ENCODE peak calls at places on chromosome 15, in eight cellular contexts. One of them, this sample, is unnamed.

GRCh38 chr15:31256385-31257265 is 70.0 kb upstream of the KLF13 start:
- DNase-seq in CD4-positive, alpha-beta T cell: no peak
- DNase-seq in mucosa of descending colon: no peak
- DNase-seq in A549: no peak
- DNase-seq in astrocyte of the spinal cord: no peak
- DNase-seq in lower lobe of right lung: no peak
- DNase-seq in AG09309: no peak
- DNase-seq in uterus: no peak
- DNase-seq in this sample: no peak

GRCh38 chr15:68337826-68338225 is 60.3 kb downstream of the FEM1B start:
- DNase-seq in CD4-positive, alpha-beta T cell: no peak
- DNase-seq in AG09309: no peak
- DNase-seq in astrocyte of the spinal cord: no peak
- DNase-seq in mucosa of descending colon: no peak
- DNase-seq in lower lobe of right lung: no peak
- DNase-seq in uterus: peak
- DNase-seq in A549: no peak
- DNase-seq in this sample: no peak

GRCh38 chr15:82750831-82751181 is 41.1 kb upstream of the AP3B2 start:
- DNase-seq in uterus: no peak
- DNase-seq in CD4-positive, alpha-beta T cell: no peak
- DNase-seq in lower lobe of right lung: no peak
- DNase-seq in mucosa of descending colon: no peak
- DNase-seq in AG09309: no peak
- DNase-seq in A549: peak
- DNase-seq in astrocyte of the spinal cord: peak
- DNase-seq in this sample: no peak

GRCh38 chr15:38079236-38079635 is 144.8 kb downstream of the TMCO5A start:
- DNase-seq in mucosa of descending colon: no peak
- DNase-seq in CD4-positive, alpha-beta T cell: no peak
- DNase-seq in uterus: no peak
- DNase-seq in A549: no peak
- DNase-seq in AG09309: no peak
- DNase-seq in lower lobe of right lung: no peak
- DNase-seq in astrocyte of the spinal cord: no peak
- DNase-seq in this sample: no peak

GRCh38 chr15:32691316-32692032 is 26.3 kb upstream of the GREM1 start:
- DNase-seq in mucosa of descending colon: no peak
- DNase-seq in lower lobe of right lung: no peak
- DNase-seq in CD4-positive, alpha-beta T cell: no peak
- DNase-seq in AG09309: no peak
- DNase-seq in astrocyte of the spinal cord: no peak
- DNase-seq in A549: no peak
- DNase-seq in uterus: no peak
- DNase-seq in this sample: no peak

GRCh38 chr15:89023311-89023961 is 64.8 kb upstream of the ABHD2 start:
- DNase-seq in uterus: no peak
- DNase-seq in mucosa of descending colon: no peak
- DNase-seq in AG09309: no peak
- DNase-seq in A549: no peak
- DNase-seq in lower lobe of right lung: no peak
- DNase-seq in astrocyte of the spinal cord: no peak
- DNase-seq in CD4-positive, alpha-beta T cell: no peak
- DNase-seq in this sample: no peak

GRCh38 chr15:85149460-85150129 is 167.9 kb downstream of the PDE8A start:
- DNase-seq in AG09309: peak
- DNase-seq in mucosa of descending colon: no peak
- DNase-seq in astrocyte of the spinal cord: no peak
- DNase-seq in A549: no peak
- DNase-seq in lower lobe of right lung: no peak
- DNase-seq in uterus: no peak
- DNase-seq in CD4-positive, alpha-beta T cell: no peak
- DNase-seq in this sample: no peak

GRCh38 chr15:70569139-70569717 is 194.1 kb downstream of the UACA start:
- DNase-seq in AG09309: peak
- DNase-seq in astrocyte of the spinal cord: peak
- DNase-seq in uterus: peak
- DNase-seq in A549: peak
- DNase-seq in lower lobe of right lung: no peak
- DNase-seq in mucosa of descending colon: no peak
- DNase-seq in CD4-positive, alpha-beta T cell: no peak
- DNase-seq in this sample: no peak

GRCh38 chr15:29123991-29124390 is 145.6 kb downstream of the NSMCE3 start:
- DNase-seq in mucosa of descending colon: no peak
- DNase-seq in astrocyte of the spinal cord: no peak
- DNase-seq in A549: no peak
- DNase-seq in AG09309: no peak
- DNase-seq in lower lobe of right lung: peak
- DNase-seq in uterus: no peak
- DNase-seq in CD4-positive, alpha-beta T cell: no peak
- DNase-seq in this sample: no peak

GRCh38 chr15:58518626-58519025 is 86.8 kb downstream of the LIPC start:
- DNase-seq in lower lobe of right lung: no peak
- DNase-seq in CD4-positive, alpha-beta T cell: no peak
- DNase-seq in AG09309: no peak
- DNase-seq in uterus: no peak
- DNase-seq in mucosa of descending colon: no peak
- DNase-seq in A549: no peak
- DNase-seq in astrocyte of the spinal cord: no peak
- DNase-seq in this sample: no peak

GRCh38 chr15:85772668-85773067 is 22.1 kb downstream of the KLHL25 start:
- DNase-seq in CD4-positive, alpha-beta T cell: no peak
- DNase-seq in mucosa of descending colon: no peak
- DNase-seq in AG09309: no peak
- DNase-seq in A549: no peak
- DNase-seq in astrocyte of the spinal cord: no peak
- DNase-seq in uterus: no peak
- DNase-seq in lower lobe of right lung: no peak
- DNase-seq in this sample: no peak

GRCh38 chr15:89674526-89674925 is 4.6 kb downstream of the PLIN1 start:
- DNase-seq in AG09309: no peak
- DNase-seq in uterus: no peak
- DNase-seq in CD4-positive, alpha-beta T cell: no peak
- DNase-seq in mucosa of descending colon: no peak
- DNase-seq in lower lobe of right lung: no peak
- DNase-seq in astrocyte of the spinal cord: no peak
- DNase-seq in A549: no peak
- DNase-seq in this sample: no peak

GRCh38 chr15:67761343-67761742 is 64.0 kb upstream of the SKOR1 start:
- DNase-seq in astrocyte of the spinal cord: no peak
- DNase-seq in CD4-positive, alpha-beta T cell: no peak
- DNase-seq in lower lobe of right lung: no peak
- DNase-seq in mucosa of descending colon: peak
- DNase-seq in A549: no peak
- DNase-seq in AG09309: no peak
- DNase-seq in uterus: no peak
- DNase-seq in this sample: no peak

GRCh38 chr15:89783111-89783860 is 7.2 kb downstream of the MESP2 start:
- DNase-seq in uterus: no peak
- DNase-seq in AG09309: peak
- DNase-seq in mucosa of descending colon: peak
- DNase-seq in astrocyte of the spinal cord: peak
- DNase-seq in A549: no peak
- DNase-seq in lower lobe of right lung: no peak
- DNase-seq in CD4-positive, alpha-beta T cell: no peak
- DNase-seq in this sample: no peak

GRCh38 chr15:61621146-61621545 is 392.0 kb upstream of the RORA start:
- DNase-seq in uterus: no peak
- DNase-seq in AG09309: no peak
- DNase-seq in A549: peak
- DNase-seq in lower lobe of right lung: no peak
- DNase-seq in CD4-positive, alpha-beta T cell: no peak
- DNase-seq in astrocyte of the spinal cord: no peak
- DNase-seq in mucosa of descending colon: peak
- DNase-seq in this sample: peak

GRCh38 chr15:59170998-59171397 is 35.6 kb upstream of the LDHAL6B start:
- DNase-seq in AG09309: no peak
- DNase-seq in lower lobe of right lung: no peak
- DNase-seq in A549: no peak
- DNase-seq in astrocyte of the spinal cord: no peak
- DNase-seq in uterus: no peak
- DNase-seq in CD4-positive, alpha-beta T cell: no peak
- DNase-seq in mucosa of descending colon: no peak
- DNase-seq in this sample: no peak

GRCh38 chr15:91508633-91509032 is 344.9 kb upstream of the SLCO3A1 start:
- DNase-seq in A549: no peak
- DNase-seq in CD4-positive, alpha-beta T cell: no peak
- DNase-seq in astrocyte of the spinal cord: peak
- DNase-seq in uterus: no peak
- DNase-seq in lower lobe of right lung: no peak
- DNase-seq in mucosa of descending colon: no peak
- DNase-seq in AG09309: no peak
- DNase-seq in this sample: no peak

GRCh38 chr15:59174846-59175831 is 31.5 kb upstream of the LDHAL6B start:
- DNase-seq in A549: peak
- DNase-seq in uterus: peak
- DNase-seq in AG09309: peak
- DNase-seq in mucosa of descending colon: peak
- DNase-seq in astrocyte of the spinal cord: peak
- DNase-seq in lower lobe of right lung: peak
- DNase-seq in CD4-positive, alpha-beta T cell: no peak
- DNase-seq in this sample: peak

GRCh38 chr15:78993931-78994530 is 49.2 kb upstream of the CTSH start:
- DNase-seq in lower lobe of right lung: peak
- DNase-seq in AG09309: no peak
- DNase-seq in CD4-positive, alpha-beta T cell: no peak
- DNase-seq in astrocyte of the spinal cord: no peak
- DNase-seq in A549: no peak
- DNase-seq in mucosa of descending colon: no peak
- DNase-seq in uterus: no peak
- DNase-seq in this sample: no peak

GRCh38 chr15:43488790-43489585 is 4.0 kb downstream of the TP53BP1 start:
- DNase-seq in mucosa of descending colon: peak
- DNase-seq in CD4-positive, alpha-beta T cell: no peak
- DNase-seq in astrocyte of the spinal cord: no peak
- DNase-seq in uterus: no peak
- DNase-seq in AG09309: no peak
- DNase-seq in A549: no peak
- DNase-seq in lower lobe of right lung: no peak
- DNase-seq in this sample: no peak

GRCh38 chr15:79918278-79918677 is 21.5 kb upstream of the MTHFS start:
- DNase-seq in uterus: no peak
- DNase-seq in A549: no peak
- DNase-seq in lower lobe of right lung: peak
- DNase-seq in mucosa of descending colon: no peak
- DNase-seq in AG09309: no peak
- DNase-seq in astrocyte of the spinal cord: no peak
- DNase-seq in CD4-positive, alpha-beta T cell: no peak
- DNase-seq in this sample: no peak

GRCh38 chr15:92595506-92596337 is 59.9 kb downstream of the FAM174B start:
- DNase-seq in lower lobe of right lung: no peak
- DNase-seq in astrocyte of the spinal cord: no peak
- DNase-seq in A549: no peak
- DNase-seq in CD4-positive, alpha-beta T cell: no peak
- DNase-seq in uterus: no peak
- DNase-seq in AG09309: no peak
- DNase-seq in mucosa of descending colon: no peak
- DNase-seq in this sample: no peak
- TF ChIP-seq CTCF in lower lobe of right lung: no peak
- TF ChIP-seq CTCF in astrocyte of the spinal cord: no peak
- TF ChIP-seq CTCF in A549: no peak
- TF ChIP-seq CTCF in CD4-positive, alpha-beta T cell: no peak
- TF ChIP-seq CTCF in uterus: no peak
- TF ChIP-seq CTCF in AG09309: no peak
- TF ChIP-seq CTCF in mucosa of descending colon: no peak
- TF ChIP-seq CTCF in this sample: no peak

DNA sequence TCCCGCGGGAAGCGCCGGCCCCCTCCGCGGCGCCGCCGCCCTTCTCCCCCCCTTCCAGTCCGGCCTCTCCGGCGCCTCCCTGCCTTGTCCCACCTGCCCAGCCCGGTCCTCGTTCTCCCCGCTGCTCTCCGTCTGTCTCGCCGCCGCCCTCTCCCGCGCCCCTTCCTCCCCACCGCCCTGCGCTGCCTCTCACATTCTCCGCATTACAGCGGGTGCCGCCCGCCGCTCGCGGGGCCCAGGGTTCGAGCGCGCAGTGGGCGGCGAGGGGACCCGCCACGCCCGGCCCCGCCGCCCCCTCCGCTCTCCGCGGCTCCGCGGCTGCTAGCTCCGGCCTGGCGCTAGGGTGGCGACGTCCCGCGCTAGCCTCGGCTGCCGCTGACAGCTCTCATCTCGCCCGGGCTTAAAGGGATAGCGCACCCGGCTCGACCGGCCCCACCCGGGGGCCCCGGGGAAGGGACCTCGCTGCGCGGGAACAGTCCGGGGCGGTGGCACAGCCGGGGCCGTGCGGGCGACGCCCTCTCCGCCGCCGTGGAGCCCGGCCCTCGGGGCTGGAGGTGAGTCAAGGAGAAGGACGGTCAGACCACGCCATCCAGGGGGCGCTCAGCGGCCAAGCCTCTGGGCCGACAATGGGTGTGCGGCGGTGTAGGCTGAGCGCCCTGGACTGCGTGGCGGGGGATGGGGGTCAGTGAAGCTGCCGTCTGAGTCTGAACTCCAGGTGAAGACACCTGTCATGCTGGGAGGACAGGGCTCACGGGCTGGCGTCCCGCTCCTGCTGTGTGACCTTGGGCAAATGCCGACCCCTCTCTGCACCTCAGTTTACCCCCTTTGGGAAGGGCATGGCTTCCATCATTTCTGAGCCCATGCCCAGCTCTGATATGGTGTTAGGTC is 187.4 kb upstream of the LINGO1 start:
- DNase-seq in A549: peak
- DNase-seq in AG09309: no peak
- DNase-seq in lower lobe of right lung: no peak
- DNase-seq in CD4-positive, alpha-beta T cell: no peak
- DNase-seq in astrocyte of the spinal cord: no peak
- DNase-seq in mucosa of descending colon: peak
- DNase-seq in uterus: no peak
- DNase-seq in this sample: peak
- TF ChIP-seq CTCF in A549: peak
- TF ChIP-seq CTCF in AG09309: peak
- TF ChIP-seq CTCF in lower lobe of right lung: no peak
- TF ChIP-seq CTCF in CD4-positive, alpha-beta T cell: no peak
- TF ChIP-seq CTCF in astrocyte of the spinal cord: peak
- TF ChIP-seq CTCF in mucosa of descending colon: no peak
- TF ChIP-seq CTCF in uterus: no peak
- TF ChIP-seq CTCF in this sample: peak

DNA sequence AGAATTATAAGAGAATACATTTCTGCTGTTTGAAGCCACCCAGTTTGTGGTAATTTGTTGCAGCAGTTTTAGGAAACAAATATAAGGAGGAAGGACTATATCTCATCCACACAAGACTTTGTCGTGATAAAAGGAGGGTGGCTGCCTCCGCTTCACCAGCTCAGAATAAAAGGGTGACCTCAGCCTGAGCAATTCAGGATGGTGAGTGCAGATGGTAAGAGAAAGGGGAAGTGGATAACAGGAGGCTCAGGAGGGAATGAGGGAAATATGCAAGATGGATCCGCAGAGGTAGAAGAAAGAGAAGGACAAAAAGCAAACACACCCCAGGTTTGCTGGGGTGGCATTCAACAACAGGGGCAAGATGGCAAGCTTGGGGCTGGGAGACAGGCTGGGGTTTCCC is 108.1 kb upstream of the TNFAIP8L3 start:
- DNase-seq in astrocyte of the spinal cord: no peak
- DNase-seq in CD4-positive, alpha-beta T cell: no peak
- DNase-seq in lower lobe of right lung: no peak
- DNase-seq in uterus: no peak
- DNase-seq in mucosa of descending colon: no peak
- DNase-seq in AG09309: no peak
- DNase-seq in A549: no peak
- DNase-seq in this sample: no peak
- TF ChIP-seq CTCF in astrocyte of the spinal cord: no peak
- TF ChIP-seq CTCF in CD4-positive, alpha-beta T cell: no peak
- TF ChIP-seq CTCF in lower lobe of right lung: no peak
- TF ChIP-seq CTCF in uterus: no peak
- TF ChIP-seq CTCF in mucosa of descending colon: no peak
- TF ChIP-seq CTCF in AG09309: no peak
- TF ChIP-seq CTCF in A549: no peak
- TF ChIP-seq CTCF in this sample: no peak

GRCh38 chr15:40106203-40107161 is 2.2 kb downstream of the BMF start:
- DNase-seq in lower lobe of right lung: peak
- DNase-seq in astrocyte of the spinal cord: peak
- DNase-seq in A549: peak
- DNase-seq in CD4-positive, alpha-beta T cell: no peak
- DNase-seq in AG09309: no peak
- DNase-seq in uterus: peak
- DNase-seq in mucosa of descending colon: peak
- DNase-seq in this sample: no peak
- TF ChIP-seq CTCF in lower lobe of right lung: no peak
- TF ChIP-seq CTCF in astrocyte of the spinal cord: no peak
- TF ChIP-seq CTCF in A549: no peak
- TF ChIP-seq CTCF in CD4-positive, alpha-beta T cell: no peak
- TF ChIP-seq CTCF in AG09309: no peak
- TF ChIP-seq CTCF in uterus: no peak
- TF ChIP-seq CTCF in mucosa of descending colon: no peak
- TF ChIP-seq CTCF in this sample: no peak